ENCODE peak calls at places on chromosomes 16 and 17, in four cellular contexts. One of them, this sample, is unnamed.

GRCh38 chr17:82633343-82633742 is 14.9 kb downstream of the WDR45B start:
- DNase-seq in endothelial cell: no peak
- DNase-seq in SK-N-SH: no peak
- DNase-seq in testis: no peak
- DNase-seq in this sample: no peak

GRCh38 chr17:72244942-72245341 is 124.1 kb downstream of the SOX9 start:
- DNase-seq in endothelial cell: no peak
- DNase-seq in SK-N-SH: no peak
- DNase-seq in testis: no peak
- DNase-seq in this sample: no peak

GRCh38 chr17:3916013-3916696 is at the start of gene P2RX1:
- DNase-seq in endothelial cell: no peak
- DNase-seq in SK-N-SH: no peak
- DNase-seq in testis: peak
- DNase-seq in this sample: no peak

GRCh38 chr17:13631541-13631940 is 29.8 kb upstream of the HS3ST3A1 start:
- DNase-seq in endothelial cell: no peak
- DNase-seq in SK-N-SH: no peak
- DNase-seq in testis: no peak
- DNase-seq in this sample: no peak

GRCh38 chr17:80476877-80477646 is 655 bp upstream of the NPTX1 start:
- DNase-seq in endothelial cell: peak
- DNase-seq in SK-N-SH: peak
- DNase-seq in testis: no peak
- DNase-seq in this sample: no peak

GRCh38 chr16:88284626-88285513 is 97.9 kb upstream of the ZNF469 start:
- DNase-seq in endothelial cell: no peak
- DNase-seq in SK-N-SH: no peak
- DNase-seq in testis: no peak
- DNase-seq in this sample: no peak

GRCh38 chr17:49798738-49799137 is 10.3 kb downstream of the KAT7 start:
- DNase-seq in endothelial cell: no peak
- DNase-seq in SK-N-SH: no peak
- DNase-seq in testis: no peak
- DNase-seq in this sample: no peak

GRCh38 chr17:10025976-10026785 is 121.1 kb upstream of the RCVRN start:
- DNase-seq in endothelial cell: no peak
- DNase-seq in SK-N-SH: no peak
- DNase-seq in testis: no peak
- DNase-seq in this sample: no peak

GRCh38 chr17:14859521-14859920 is 405.6 kb downstream of the PMP22 start:
- DNase-seq in endothelial cell: no peak
- DNase-seq in SK-N-SH: no peak
- DNase-seq in testis: no peak
- DNase-seq in this sample: no peak

GRCh38 chr17:40901981-40902862 is 17.2 kb upstream of the KRT20 start:
- DNase-seq in endothelial cell: no peak
- DNase-seq in SK-N-SH: no peak
- DNase-seq in testis: no peak
- DNase-seq in this sample: no peak

GRCh38 chr17:79023886-79024771 is at the start of gene C1QTNF1:
- DNase-seq in endothelial cell: peak
- DNase-seq in SK-N-SH: peak
- DNase-seq in testis: peak
- DNase-seq in this sample: peak

GRCh38 chr17:83109793-83110645 is 30.6 kb downstream of the METRNL start:
- DNase-seq in endothelial cell: no peak
- DNase-seq in SK-N-SH: peak
- DNase-seq in testis: peak
- DNase-seq in this sample: no peak

GRCh38 chr17:62898239-62898864 is 67.7 kb upstream of the TANC2 start:
- DNase-seq in endothelial cell: no peak
- DNase-seq in SK-N-SH: peak
- DNase-seq in testis: peak
- DNase-seq in this sample: no peak

GRCh38 chr17:82586576-82587233 is 61.5 kb downstream of the WDR45B start:
- DNase-seq in endothelial cell: no peak
- DNase-seq in SK-N-SH: no peak
- DNase-seq in testis: no peak
- DNase-seq in this sample: no peak

GRCh38 chr17:13593021-13593751 is 8.5 kb downstream of the HS3ST3A1 start:
- DNase-seq in endothelial cell: no peak
- DNase-seq in SK-N-SH: no peak
- DNase-seq in testis: no peak
- DNase-seq in this sample: no peak

GRCh38 chr16:30927789-30928378 is 4.5 kb downstream of the FBXL19 start:
- DNase-seq in endothelial cell: no peak
- DNase-seq in SK-N-SH: peak
- DNase-seq in testis: peak
- DNase-seq in this sample: no peak

GRCh38 chr17:60305141-60305540 is 86.8 kb downstream of the USP32 start:
- DNase-seq in endothelial cell: no peak
- DNase-seq in SK-N-SH: no peak
- DNase-seq in testis: no peak
- DNase-seq in this sample: peak

GRCh38 chr16:11668590-11669379 is 530 bp downstream of the SNN start:
- DNase-seq in endothelial cell: peak
- DNase-seq in SK-N-SH: peak
- DNase-seq in testis: no peak
- DNase-seq in this sample: no peak

GRCh38 chr17:37180371-37180770 is 195.4 kb upstream of the C17orf78 start:
- DNase-seq in endothelial cell: no peak
- DNase-seq in SK-N-SH: no peak
- DNase-seq in testis: no peak
- DNase-seq in this sample: no peak

GRCh38 chr17:40548491-40548981 is 16.7 kb downstream of the CCR7 start:
- DNase-seq in endothelial cell: no peak
- DNase-seq in SK-N-SH: no peak
- DNase-seq in testis: no peak
- DNase-seq in this sample: no peak

GRCh38 chr16:78259883-78260282 is 160.4 kb downstream of the WWOX start:
- DNase-seq in endothelial cell: no peak
- DNase-seq in SK-N-SH: no peak
- DNase-seq in testis: no peak
- DNase-seq in this sample: no peak

GRCh38 chr17:76841776-76842405 is 26.3 kb upstream of the MGAT5B start:
- DNase-seq in endothelial cell: no peak
- DNase-seq in SK-N-SH: peak
- DNase-seq in testis: no peak
- DNase-seq in this sample: no peak

GRCh38 chr16:49920397-49920796 is 64.5 kb upstream of the ZNF423 start:
- DNase-seq in endothelial cell: no peak
- DNase-seq in SK-N-SH: no peak
- DNase-seq in testis: no peak
- DNase-seq in this sample: no peak

GRCh38 chr16:49919327-49919726 is 63.4 kb upstream of the ZNF423 start:
- DNase-seq in endothelial cell: no peak
- DNase-seq in SK-N-SH: no peak
- DNase-seq in testis: no peak
- DNase-seq in this sample: no peak

GRCh38 chr16:49923411-49923810 is 67.5 kb upstream of the ZNF423 start:
- DNase-seq in endothelial cell: no peak
- DNase-seq in SK-N-SH: no peak
- DNase-seq in testis: no peak
- DNase-seq in this sample: no peak

GRCh38 chr16:49921791-49922456 is 66.0 kb upstream of the ZNF423 start:
- DNase-seq in endothelial cell: peak
- DNase-seq in SK-N-SH: peak
- DNase-seq in testis: peak
- DNase-seq in this sample: peak

GRCh38 chr16:49921106-49921505 is 65.2 kb upstream of the ZNF423 start:
- DNase-seq in endothelial cell: no peak
- DNase-seq in SK-N-SH: no peak
- DNase-seq in testis: no peak
- DNase-seq in this sample: no peak
- TF ChIP-seq CTCF in endothelial cell: no peak
- TF ChIP-seq CTCF in SK-N-SH: no peak
- TF ChIP-seq CTCF in testis: no peak
- TF ChIP-seq CTCF in this sample: no peak

DNA sequence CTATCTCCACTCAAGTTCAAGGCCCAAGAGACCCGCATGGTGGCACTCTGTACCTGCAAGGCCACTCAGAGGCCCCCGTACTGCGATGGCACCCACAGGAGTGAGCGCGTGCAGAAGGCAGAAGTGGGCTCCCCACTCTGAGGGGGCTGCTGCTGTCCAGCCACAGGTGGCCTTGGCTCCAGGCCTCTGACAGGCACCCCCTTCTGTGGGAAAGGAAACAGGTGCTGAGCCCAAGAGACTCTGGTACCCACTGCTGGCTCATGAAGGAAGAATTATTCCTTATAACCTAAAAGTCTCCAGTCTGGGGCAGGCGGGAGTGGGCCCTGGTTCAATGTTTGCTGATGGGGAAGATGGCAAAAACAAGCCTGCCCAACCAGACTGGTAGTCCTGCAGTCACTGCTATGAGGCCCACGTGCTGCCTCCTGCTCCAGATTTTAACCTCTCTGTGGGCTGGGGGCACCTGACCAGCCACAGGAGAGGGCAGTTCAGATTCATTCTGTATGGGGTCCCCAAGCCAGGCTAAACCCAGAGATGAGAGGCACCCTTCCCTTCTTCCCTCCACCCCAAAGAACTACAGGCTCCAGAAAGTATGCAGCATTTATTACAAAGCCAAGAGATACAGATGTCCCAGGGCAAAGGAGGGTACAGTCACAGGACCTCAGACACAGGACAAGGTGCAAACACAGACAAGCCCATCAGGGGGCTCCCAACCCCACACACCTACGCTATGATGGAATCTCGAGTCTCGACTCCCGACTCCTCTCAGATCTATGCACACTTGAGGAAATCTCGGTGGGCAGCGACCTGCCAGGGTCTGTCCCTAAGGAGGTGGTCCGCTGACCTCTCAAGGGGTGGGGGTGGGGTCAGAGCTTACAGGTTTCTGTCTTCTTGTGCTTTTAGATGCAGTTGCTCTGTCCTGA is 3.4 kb downstream of the CISD3 start:
- DNase-seq in endothelial cell: no peak
- DNase-seq in SK-N-SH: no peak
- DNase-seq in testis: no peak
- DNase-seq in this sample: no peak
- TF ChIP-seq CTCF in endothelial cell: no peak
- TF ChIP-seq CTCF in SK-N-SH: peak
- TF ChIP-seq CTCF in testis: no peak
- TF ChIP-seq CTCF in this sample: peak

GRCh38 chr17:47830991-47831933 is at the start of the genes LRRC46 and MRPL10:
- DNase-seq in endothelial cell: peak
- DNase-seq in SK-N-SH: peak
- DNase-seq in testis: peak
- DNase-seq in this sample: peak
- TF ChIP-seq CTCF in endothelial cell: no peak
- TF ChIP-seq CTCF in SK-N-SH: peak
- TF ChIP-seq CTCF in testis: no peak
- TF ChIP-seq CTCF in this sample: no peak

GRCh38 chr17:61578645-61579044 is 12.4 kb downstream of the NACA2 start:
- DNase-seq in endothelial cell: no peak
- DNase-seq in SK-N-SH: no peak
- DNase-seq in testis: no peak
- DNase-seq in this sample: no peak

GRCh38 chr17:61579382-61579781 is 11.6 kb downstream of the NACA2 start:
- DNase-seq in endothelial cell: no peak
- DNase-seq in SK-N-SH: no peak
- DNase-seq in testis: no peak
- DNase-seq in this sample: no peak

GRCh38 chr17:61581611-61582349 is 9.2 kb downstream of the NACA2 start:
- DNase-seq in endothelial cell: no peak
- DNase-seq in SK-N-SH: no peak
- DNase-seq in testis: no peak
- DNase-seq in this sample: no peak

GRCh38 chr17:61580502-61580901 is 10.5 kb downstream of the NACA2 start:
- DNase-seq in endothelial cell: no peak
- DNase-seq in SK-N-SH: no peak
- DNase-seq in testis: no peak
- DNase-seq in this sample: no peak

DNA sequence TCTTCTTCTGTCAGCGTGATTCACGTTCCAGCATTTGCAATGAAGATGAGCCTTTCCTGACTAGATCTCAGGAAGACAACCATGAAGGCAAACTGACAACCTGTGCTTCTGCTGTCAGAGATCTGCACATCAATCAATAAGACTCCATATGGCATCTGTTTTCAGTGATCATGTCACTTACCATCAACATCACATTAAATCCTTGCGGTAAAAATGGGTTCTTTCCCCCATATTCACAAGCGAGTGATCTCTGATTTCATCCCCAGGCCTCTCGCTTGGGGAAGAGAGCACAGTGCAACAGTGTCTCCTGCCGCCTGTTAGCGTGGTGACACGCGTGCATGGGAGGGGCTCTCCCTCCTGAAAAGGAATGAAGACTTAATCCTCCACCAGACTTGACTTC is 11.1 kb downstream of the NACA2 start:
- DNase-seq in endothelial cell: no peak
- DNase-seq in SK-N-SH: no peak
- DNase-seq in testis: no peak
- DNase-seq in this sample: no peak
- TF ChIP-seq CTCF in endothelial cell: no peak
- TF ChIP-seq CTCF in SK-N-SH: no peak
- TF ChIP-seq CTCF in testis: no peak
- TF ChIP-seq CTCF in this sample: peak

DNA sequence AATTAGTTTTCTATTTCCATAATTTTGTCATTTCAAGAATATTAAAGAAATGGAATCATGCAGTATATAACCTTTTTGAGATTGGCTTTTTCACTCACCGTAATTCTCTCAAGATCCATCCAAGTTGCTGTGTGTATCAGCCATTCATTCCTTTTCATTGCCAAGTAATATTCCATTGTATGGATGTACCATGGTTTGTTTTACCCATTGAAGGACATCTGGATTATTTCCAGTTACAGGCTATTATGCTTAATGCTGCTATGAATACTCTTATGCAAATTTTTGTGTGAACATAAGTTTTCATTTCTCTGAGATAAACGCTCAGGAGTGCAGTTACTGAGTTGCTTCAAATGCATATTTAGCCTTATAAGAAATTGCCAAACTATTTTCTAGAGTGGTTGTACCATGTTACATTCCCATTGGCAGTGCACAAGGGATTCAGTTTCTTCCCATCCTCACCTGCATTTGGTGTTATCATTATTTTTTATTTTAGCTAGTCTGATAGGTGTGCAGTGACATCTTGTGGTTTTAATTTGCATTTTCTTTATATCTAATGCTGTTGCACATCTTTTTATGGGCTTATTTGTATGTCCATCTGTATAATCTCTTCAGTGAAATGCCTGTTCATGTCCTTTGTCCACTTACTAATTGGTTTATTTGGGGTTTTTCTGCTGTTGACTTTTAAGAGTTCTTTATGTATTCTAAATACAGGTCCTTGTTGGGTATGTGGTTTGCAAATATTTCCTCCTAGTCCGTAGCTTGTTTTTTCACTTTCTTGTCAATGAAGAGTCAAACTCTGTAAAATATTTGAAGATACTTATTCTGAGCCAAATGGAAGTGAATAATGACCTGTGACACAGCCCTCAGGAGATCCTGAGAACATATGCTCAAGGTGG is 32.7 kb downstream of the BMERB1 start:
- DNase-seq in endothelial cell: no peak
- DNase-seq in SK-N-SH: no peak
- DNase-seq in testis: no peak
- DNase-seq in this sample: no peak
- TF ChIP-seq CTCF in endothelial cell: no peak
- TF ChIP-seq CTCF in SK-N-SH: peak
- TF ChIP-seq CTCF in testis: no peak
- TF ChIP-seq CTCF in this sample: no peak

This sample was measured in GM10248.